ENCODE peak calls at places on chromosomes 5 and 9, in ten cellular contexts. S is cardiac muscle cell, V is COR-L47, Q is MV-4-11, K is esophagus squamous epithelium, T is occipital lobe, Z is fibroblast of lung, J is lung, I is RWPE2, O is M059J. D is an unnamed sample.

GRCh38 chr5:1762121-1762877 is 37.3 kb downstream of the MRPL36 start:
- DNase-seq in S (no peak), I (peak; percentile 44), J (no peak), Z (no peak), O (no peak), K (no peak), Q (no peak), T (no peak), V (no peak), D (no peak)

GRCh38 chr5:849651-850301 is 1.0 kb downstream of the ZDHHC11 start:
- DNase-seq in T (no peak), Z (no peak), Q (no peak), O (no peak), I (peak; percentile 65), S (peak; percentile 18), J (peak; percentile 61), K (no peak), V (no peak), D (no peak)

GRCh38 chr9:133603165-133603927 is 5.8 kb downstream of the FAM163B start:
- DNase-seq in S (no peak), T (no peak), I (no peak), Q (no peak), J (no peak), O (no peak), V (no peak), Z (no peak), K (no peak), D (no peak)

GRCh38 chr9:69949396-69949795 is 94.3 kb upstream of the MAMDC2 start:
- DNase-seq in K (no peak), Q (no peak), T (no peak), S (peak; percentile 65), O (peak; percentile 15), I (no peak), Z (peak; percentile 82), J (no peak), V (no peak), D (no peak)

GRCh38 chr5:61783481-61783880 is 451.4 kb downstream of the ZSWIM6 start:
- DNase-seq in V (no peak), J (no peak), Z (no peak), K (no peak), Q (no peak), T (no peak), I (no peak), S (no peak), O (no peak), D (no peak)

GRCh38 chr9:136300016-136300415 is 3.9 kb downstream of the CCDC187 start:
- DNase-seq in I (no peak), J (no peak), K (no peak), V (no peak), T (no peak), S (no peak), Q (no peak), Z (no peak), O (no peak), D (no peak)

GRCh38 chr5:67643531-67643930 is 446.9 kb upstream of the CD180 start:
- DNase-seq in K (no peak), Q (no peak), O (no peak), J (no peak), T (no peak), Z (no peak), I (no peak), S (no peak), V (no peak), D (no peak)

GRCh38 chr5:155402927-155403645 is 389.5 kb downstream of the KIF4B start:
- DNase-seq in O (peak; percentile 3), S (no peak), Q (no peak), I (peak; percentile 83), T (no peak), K (no peak), Z (no peak), J (no peak), V (peak; percentile 78), D (no peak)

GRCh38 chr9:93600504-93600903 is 24.1 kb downstream of the PHF2 start:
- DNase-seq in Q (no peak), I (no peak), S (no peak), J (peak; percentile 28), T (no peak), V (peak; percentile 92), O (no peak), K (no peak), Z (no peak), D (no peak)

GRCh38 chr5:68423154-68423811 is 207.7 kb downstream of the PIK3R1 start:
- DNase-seq in T (no peak), Z (no peak), J (no peak), V (no peak), S (no peak), O (no peak), I (no peak), K (no peak), Q (no peak), D (no peak)

GRCh38 chr5:39717186-39717897 is 292.6 kb upstream of the DAB2 start:
- DNase-seq in Z (peak; percentile 71), O (peak; percentile 47), Q (no peak), K (no peak), I (no peak), V (no peak), T (no peak), J (no peak), S (no peak), D (no peak)

GRCh38 chr9:101028346-101029299 is at the start of gene PLPPR1:
- DNase-seq in S (peak; percentile 76), Q (no peak), K (no peak), O (peak; percentile 37), V (peak; percentile 82), J (peak; percentile 73), I (peak; percentile 52), T (peak; percentile 82), Z (peak; percentile 4), D (peak; percentile 37)

GRCh38 chr9:71733176-71733575 is 35.1 kb downstream of the CEMIP2 start:
- DNase-seq in I (no peak), Q (no peak), J (no peak), O (no peak), S (no peak), K (no peak), V (no peak), T (no peak), Z (no peak), D (no peak)

GRCh38 chr5:80093796-80094195 is 58.6 kb downstream of the THBS4 start:
- DNase-seq in I (no peak), Z (no peak), J (no peak), V (no peak), Q (no peak), T (no peak), O (no peak), S (no peak), K (no peak), D (no peak)

GRCh38 chr5:9681706-9682105 is 51.6 kb upstream of the TAS2R1 start:
- DNase-seq in K (no peak), T (no peak), O (peak; percentile 55), V (no peak), J (no peak), S (no peak), I (no peak), Z (no peak), Q (no peak), D (no peak)

GRCh38 chr5:5678909-5679308 is 256.4 kb downstream of the ICE1 start:
- DNase-seq in V (no peak), I (no peak), J (no peak), K (no peak), Z (no peak), T (no peak), O (peak; percentile 47), Q (no peak), S (peak; percentile 15), D (no peak)

GRCh38 chr5:150401076-150401375 is 11.7 kb downstream of the CD74 start:
- DNase-seq in Q (no peak), O (no peak), I (no peak), J (no peak), T (no peak), V (no peak), Z (no peak), K (no peak), S (no peak), D (no peak)

GRCh38 chr9:95409650-95410426 is 92.3 kb upstream of the FANCC start:
- DNase-seq in Q (peak; percentile 96), T (no peak), K (no peak), S (peak; percentile 92), J (no peak), V (no peak), Z (peak; percentile 96), I (no peak), O (peak; percentile 68), D (peak; percentile 19)

GRCh38 chr9:109150925-109151547 is 16.0 kb downstream of the FRRS1L start:
- DNase-seq in S (no peak), I (no peak), V (no peak), K (no peak), J (no peak), Z (no peak), Q (no peak), O (no peak), T (no peak), D (no peak)

GRCh38 chr9:5718296-5719032 is 89.6 kb downstream of the RIC1 start:
- DNase-seq in I (no peak), J (no peak), Q (no peak), V (no peak), Z (no peak), K (no peak), S (no peak), O (peak; percentile 12), T (no peak), D (no peak)

GRCh38 chr9:89839427-89839826 is 234.6 kb downstream of the GADD45G start:
- DNase-seq in V (no peak), T (no peak), S (no peak), Q (no peak), K (no peak), I (no peak), O (no peak), J (no peak), Z (no peak), D (no peak)

GRCh38 chr9:129467004-129467588 is 153.8 kb downstream of the C9orf50 start:
- DNase-seq in Z (no peak), J (no peak), Q (no peak), I (no peak), K (no peak), T (no peak), S (no peak), O (no peak), V (no peak), D (no peak)

GRCh38 chr9:23820731-23821399 is 5.2 kb downstream of the ELAVL2 start:
- DNase-seq in Z (no peak), V (no peak), I (peak; percentile 67), S (no peak), J (no peak), T (peak; percentile 41), K (no peak), Q (no peak), O (no peak), D (no peak)

GRCh38 chr5:380701-381309 is 59.3 kb downstream of the AHRR start:
- DNase-seq in K (no peak), I (peak; percentile 15), V (no peak), Z (no peak), S (no peak), J (no peak), T (no peak), Q (peak; percentile 79), O (no peak), D (no peak)

GRCh38 chr5:74113987-74114386 is 488.0 kb downstream of the ARHGEF28 start:
- DNase-seq in V (no peak), K (no peak), T (no peak), Z (no peak), Q (no peak), J (no peak), O (no peak), S (no peak), I (no peak), D (no peak)

GRCh38 chr9:84851935-84852585 is 182.5 kb downstream of the NTRK2 start:
- DNase-seq in Z (peak; percentile 68), O (peak; percentile 95), J (peak; percentile 41), Q (no peak), S (peak; percentile 94), I (peak; percentile 84), K (no peak), V (peak; percentile 89), T (no peak), D (peak; percentile 92)

GRCh38 chr5:170254056-170254455 is 21.3 kb downstream of the C5orf58 start:
- DNase-seq in O (peak; percentile 43), Q (no peak), V (no peak), K (no peak), I (no peak), J (no peak), Z (no peak), S (no peak), T (no peak), D (no peak)

GRCh38 chr5:162484095-162484494 is 416.5 kb downstream of the GABRG2 start:
- DNase-seq in O (no peak), J (no peak), Q (no peak), K (no peak), Z (no peak), I (no peak), S (no peak), T (no peak), V (no peak), D (no peak)